ENCODE peak calls at places on chromosomes 6 and 20, in six cellular contexts. X is stomach; U is CD4-positive, alpha-beta memory T cell; A is pancreas; N is psoas muscle; F is fibroblast of lung. Y is an unnamed sample.

GRCh38 chr6:32973144-32973854 is 4.9 kb downstream of the BRD2 start:
- DNase-seq in X (peak; percentile 39), U (peak; percentile 81), A (peak; percentile 64), N (no peak), F (no peak), Y (no peak)

GRCh38 chr20:48845000-48845399 is 17.2 kb upstream of the PREX1 start:
- DNase-seq in X (no peak), U (no peak), A (no peak), N (no peak), F (peak; percentile 15), Y (no peak)

GRCh38 chr20:33169176-33169794 is 1.3 kb downstream of the BPIFA2 start:
- DNase-seq in X (no peak), U (no peak), A (no peak), N (no peak), F (no peak), Y (no peak)

GRCh38 chr20:24998631-24999445 is 6.3 kb upstream of the APMAP start:
- DNase-seq in X (no peak), U (no peak), A (no peak), N (peak; percentile 28), F (no peak), Y (no peak)

GRCh38 chr6:143999406-143999805 is 8.7 kb downstream of the PLAGL1 start:
- DNase-seq in X (no peak), U (no peak), A (no peak), N (no peak), F (peak; percentile 91), Y (no peak)

GRCh38 chr6:118704911-118705310 is 53.5 kb upstream of the CEP85L start:
- DNase-seq in X (no peak), U (no peak), A (no peak), N (no peak), F (no peak), Y (no peak)

GRCh38 chr20:20710847-20711315 is 1.6 kb downstream of the RALGAPA2 start:
- DNase-seq in X (peak; percentile 77), U (peak; percentile 62), A (no peak), N (no peak), F (no peak), Y (no peak)

GRCh38 chr20:31566658-31567379 is 38.3 kb upstream of the ID1 start:
- DNase-seq in X (peak; percentile 63), U (no peak), A (no peak), N (no peak), F (no peak), Y (no peak)

GRCh38 chr20:24683676-24684075 is 214.2 kb downstream of the SYNDIG1 start:
- DNase-seq in X (no peak), U (no peak), A (peak; percentile 6), N (no peak), F (no peak), Y (no peak)

DNA sequence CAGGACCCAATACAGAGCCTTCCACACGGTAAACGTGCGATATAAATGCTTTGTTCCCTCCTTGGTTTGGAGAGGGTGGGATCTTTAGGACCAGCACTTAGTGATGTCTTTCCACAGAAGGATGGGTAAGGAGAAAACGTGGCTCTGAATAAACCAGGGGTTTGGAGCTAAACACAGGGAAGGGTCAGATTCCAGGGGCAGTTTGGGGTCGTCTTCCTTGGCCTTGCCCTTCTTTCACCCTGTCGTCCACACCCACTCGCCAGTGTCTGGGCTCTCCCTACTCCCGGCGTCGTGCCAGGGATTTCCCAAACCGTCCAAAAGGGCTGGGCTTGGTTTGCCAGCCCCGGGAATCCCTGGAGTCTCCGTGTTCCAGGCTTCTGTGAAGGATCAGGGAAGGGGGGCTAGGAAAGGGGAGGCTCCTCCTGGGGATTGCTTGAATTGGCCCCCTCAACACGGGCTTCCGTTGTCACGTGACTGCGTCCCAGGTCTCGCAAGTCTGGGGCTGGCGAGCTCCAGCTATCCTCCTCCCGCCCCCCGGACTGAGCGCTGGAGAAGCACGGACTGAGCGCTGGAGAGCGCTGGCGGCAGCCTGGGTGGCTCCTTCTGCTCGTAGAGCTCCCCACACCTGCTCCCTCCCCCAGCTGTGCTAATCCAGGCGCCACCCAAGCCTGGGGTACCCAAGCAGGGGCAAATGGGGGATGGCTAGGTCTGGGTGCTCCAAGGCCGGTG is 9.5 kb upstream of the ARMC12 start:
- DNase-seq in X (peak; percentile 76), U (no peak), A (peak; percentile 82), N (peak; percentile 98), F (peak; percentile 97), Y (peak; percentile 91)
- H3K4me1 ChIP-seq in X (peaks cover 92% of the 10 kb centered on the region), U (peaks cover 82% of the 10 kb centered on the region), A (peaks cover 66% of the 10 kb centered on the region), N (peaks cover 70% of the 10 kb centered on the region), F (peaks cover 27% of the 10 kb centered on the region), Y (peaks cover 90% of the 10 kb centered on the region)

GRCh38 chr6:25217275-25217674 is 61.9 kb upstream of the CARMIL1 start:
- DNase-seq in X (no peak), U (no peak), A (no peak), N (no peak), F (no peak), Y (no peak)
- H3K27me3 ChIP-seq in X (no peaks in the 10 kb centered on the region), U (no peaks in the 10 kb centered on the region), A (no peaks in the 10 kb centered on the region), N (no peaks in the 10 kb centered on the region), F (no peaks in the 10 kb centered on the region), Y (no peaks in the 10 kb centered on the region)

GRCh38 chr6:15305909-15306308 is 60.0 kb downstream of the JARID2 start:
- DNase-seq in X (no peak), U (no peak), A (no peak), N (no peak), F (no peak), Y (no peak)

GRCh38 chr6:15304337-15305078 is 58.6 kb downstream of the JARID2 start:
- DNase-seq in X (no peak), U (no peak), A (no peak), N (no peak), F (no peak), Y (no peak)

GRCh38 chr6:15303920-15304291 is 58.0 kb downstream of the JARID2 start:
- DNase-seq in X (no peak), U (no peak), A (no peak), N (no peak), F (no peak), Y (no peak)

GRCh38 chr6:15303162-15303919 is 57.5 kb downstream of the JARID2 start:
- DNase-seq in X (no peak), U (no peak), A (no peak), N (no peak), F (no peak), Y (no peak)

DNA sequence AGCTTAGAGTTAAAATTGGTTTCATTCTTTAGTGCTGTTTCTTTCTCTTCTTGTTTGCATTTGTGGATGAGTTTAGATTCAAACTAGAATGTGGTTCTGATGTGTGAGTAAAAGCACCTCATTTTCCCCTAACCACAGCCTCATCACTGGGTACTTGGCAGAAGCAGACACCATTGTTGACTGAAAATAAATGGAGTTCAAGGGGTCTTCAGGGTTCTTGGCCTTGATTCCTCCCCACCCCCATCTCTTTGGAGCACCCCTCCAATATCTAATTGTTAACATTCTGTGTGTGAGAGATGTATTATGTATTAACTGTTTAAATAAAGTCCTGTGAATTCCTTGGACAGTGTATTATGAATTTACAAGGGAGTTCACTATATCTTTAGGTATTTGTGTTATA is 59.6 kb downstream of the JARID2 start:
- DNase-seq in X (no peak), U (no peak), A (no peak), N (no peak), F (no peak), Y (no peak)
- H3K4me1 ChIP-seq in X (peaks cover 71% of the 10 kb centered on the region), U (peaks cover 70% of the 10 kb centered on the region), A (peaks cover 22% of the 10 kb centered on the region), N (peaks cover 64% of the 10 kb centered on the region), F (peaks cover 8% of the 10 kb centered on the region), Y (peaks cover 90% of the 10 kb centered on the region)

DNA sequence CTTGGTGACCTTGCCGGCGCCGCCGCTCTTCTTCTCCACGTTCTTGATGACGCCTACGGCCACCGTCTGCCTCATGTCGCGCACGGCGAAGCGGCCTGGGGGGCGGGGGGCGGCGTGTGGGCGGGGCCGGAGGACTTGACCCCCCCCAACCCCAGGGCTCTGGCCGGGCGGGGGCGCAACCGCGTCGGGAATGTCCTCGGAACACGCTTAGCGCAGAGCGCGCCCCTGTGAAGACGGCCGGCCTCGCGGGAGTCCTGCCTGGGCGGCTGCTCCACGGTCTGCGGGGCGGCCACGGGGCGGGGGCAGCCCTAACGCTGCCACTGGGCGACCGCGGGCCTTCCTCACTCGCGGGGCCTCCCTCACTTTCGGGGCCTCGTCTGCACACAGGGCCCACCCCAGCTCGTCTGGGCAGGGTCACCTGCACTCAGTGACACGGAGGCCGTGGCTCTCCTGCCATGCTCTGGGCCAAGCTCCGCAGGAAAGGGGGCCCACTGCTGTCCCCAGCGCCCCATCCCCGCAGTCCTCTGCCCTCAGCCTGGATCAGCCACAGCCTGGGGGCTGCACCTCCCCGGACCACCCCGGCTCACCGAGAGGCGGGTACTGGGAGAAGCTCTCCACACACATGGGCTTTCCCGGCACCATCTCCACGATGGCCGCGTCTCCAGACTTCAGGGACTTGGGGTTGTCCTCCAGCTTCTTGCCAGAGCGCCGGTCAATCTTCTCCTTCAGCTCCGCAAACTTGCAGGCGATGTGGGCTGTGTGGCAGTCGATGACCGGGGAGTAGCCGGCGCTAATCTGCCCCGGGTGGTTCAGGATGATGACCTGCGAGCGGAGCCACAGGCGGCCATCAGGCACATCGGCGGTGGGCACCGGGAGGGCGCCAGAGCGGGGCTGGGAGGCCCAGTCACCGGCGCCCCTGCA is 10.3 kb downstream of the EEF1A2 start:
- DNase-seq in X (no peak), U (no peak), A (no peak), N (peak; percentile 53), F (no peak), Y (no peak)
- H3K27me3 ChIP-seq in X (peaks cover 39% of the 10 kb centered on the region), U (peaks cover 7% of the 10 kb centered on the region), A (no peaks in the 10 kb centered on the region), N (no peaks in the 10 kb centered on the region), F (peaks cover 7% of the 10 kb centered on the region), Y (peaks cover 73% of the 10 kb centered on the region)

DNA sequence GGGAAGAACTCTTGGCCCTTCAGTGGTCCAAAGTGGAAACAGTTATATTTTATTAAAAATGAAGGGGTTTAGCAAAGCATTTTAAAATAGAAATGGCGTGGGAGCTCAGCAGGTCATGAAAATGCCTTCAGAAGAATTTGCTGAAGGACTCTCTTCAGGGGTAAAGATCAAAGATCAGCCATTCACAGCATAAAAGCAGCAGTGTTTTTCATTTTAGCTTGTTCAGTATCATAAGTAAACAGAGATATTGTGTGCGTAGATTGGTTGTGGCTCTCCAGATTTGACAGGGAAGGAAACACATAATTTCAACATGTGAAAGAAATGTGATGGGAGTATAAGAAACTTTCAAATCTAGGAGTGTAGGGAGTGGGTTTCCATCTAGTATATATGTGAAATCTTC is 519.2 kb upstream of the MAP3K7 start:
- DNase-seq in X (no peak), U (no peak), A (no peak), N (no peak), F (no peak), Y (no peak)
- H3K4me1 ChIP-seq in X (no peaks in the 10 kb centered on the region), U (no peaks in the 10 kb centered on the region), A (no peaks in the 10 kb centered on the region), N (no peaks in the 10 kb centered on the region), F (no peaks in the 10 kb centered on the region), Y (no peaks in the 10 kb centered on the region)

GRCh38 chr6:31394381-31394780 is 9.0 kb upstream of the MICA start:
- DNase-seq in X (no peak), U (no peak), A (no peak), N (no peak), F (no peak), Y (no peak)
- H3K27me3 ChIP-seq in X (no peaks in the 10 kb centered on the region), U (no peaks in the 10 kb centered on the region), A (no peaks in the 10 kb centered on the region), N (no peaks in the 10 kb centered on the region), F (no peaks in the 10 kb centered on the region), Y (no peaks in the 10 kb centered on the region)

GRCh38 chr6:31545291-31545690 is 1.1 kb downstream of the ATP6V1G2 start:
- DNase-seq in X (no peak), U (no peak), A (no peak), N (no peak), F (no peak), Y (no peak)
- H3K4me1 ChIP-seq in X (peaks cover 55% of the 10 kb centered on the region), U (peaks cover 45% of the 10 kb centered on the region), A (peaks cover 20% of the 10 kb centered on the region), N (peaks cover 24% of the 10 kb centered on the region), F (peaks cover 6% of the 10 kb centered on the region), Y (peaks cover 50% of the 10 kb centered on the region)